ENCODE peak calls at places on chromosomes 7 and 10, in eight cellular contexts. V is GM23338, J is foreskin fibroblast, P is lung, I is fibroblast of the aortic adventitia, B is progenitor cell of endocrine pancreas, X is GM10248, U is thoracic aorta. S is an unnamed sample.

GRCh38 chr7:99083068-99083651 is 60.7 kb downstream of the SMURF1 start:
- DNase-seq in V (no peak), J (no peak), P (no peak), I (peak; percentile 27), B (no peak), X (no peak), U (no peak), S (no peak)

GRCh38 chr7:46549347-46549746 is 628.3 kb upstream of the IGFBP3 start:
- DNase-seq in V (no peak), J (no peak), P (no peak), I (no peak), B (no peak), X (no peak), U (no peak), S (no peak)

GRCh38 chr10:111481271-111482073 is 404.6 kb downstream of the ADRA2A start:
- DNase-seq in V (no peak), J (no peak), P (no peak), I (peak; percentile 1), B (no peak), X (no peak), U (no peak), S (no peak)

GRCh38 chr7:130986271-130986690 is 252.3 kb upstream of the KLF14 start:
- DNase-seq in V (no peak), J (no peak), P (no peak), I (peak; percentile 48), B (no peak), X (no peak), U (no peak), S (no peak)

GRCh38 chr7:16754869-16755317 is 1.3 kb downstream of the TSPAN13 start:
- DNase-seq in V (no peak), J (no peak), P (no peak), I (no peak), B (no peak), X (no peak), U (no peak), S (no peak)

GRCh38 chr10:17249820-17250219 is 21.8 kb downstream of the VIM start:
- DNase-seq in V (peak; percentile 30), J (no peak), P (no peak), I (peak; percentile 47), B (no peak), X (no peak), U (no peak), S (peak; percentile 48)

GRCh38 chr10:126013489-126014281 is 117.3 kb downstream of the FANK1 start:
- DNase-seq in V (peak; percentile 58), J (peak; percentile 69), P (no peak), I (peak; percentile 67), B (no peak), X (no peak), U (no peak), S (peak; percentile 54)

GRCh38 chr7:135291809-135292253 is 58.2 kb downstream of the STRA8 start:
- DNase-seq in V (no peak), J (peak; percentile 2), P (no peak), I (peak; percentile 75), B (no peak), X (no peak), U (no peak), S (no peak)

GRCh38 chr7:87146740-87147386 is 5.4 kb upstream of the DMTF1 start:
- DNase-seq in V (peak; percentile 23), J (no peak), P (no peak), I (no peak), B (no peak), X (no peak), U (no peak), S (no peak)

GRCh38 chr10:72107325-72108003 is 19.1 kb upstream of the SPOCK2 start:
- DNase-seq in V (no peak), J (no peak), P (no peak), I (no peak), B (no peak), X (peak; percentile 36), U (no peak), S (no peak)

GRCh38 chr7:105210721-105211205 is 178.0 kb downstream of the SRPK2 start:
- DNase-seq in V (peak; percentile 50), J (no peak), P (no peak), I (peak; percentile 72), B (no peak), X (peak; percentile 40), U (no peak), S (peak; percentile 58)

GRCh38 chr7:138247081-138247480 is 170.8 kb downstream of the AKR1D1 start:
- DNase-seq in V (no peak), J (no peak), P (no peak), I (no peak), B (no peak), X (no peak), U (no peak), S (no peak)

GRCh38 chr10:31647861-31648260 is 280.8 kb downstream of the ARHGAP12 start:
- DNase-seq in V (no peak), J (no peak), P (no peak), I (no peak), B (no peak), X (no peak), U (no peak), S (no peak)

GRCh38 chr10:29646960-29647431 is 12.2 kb upstream of the SVIL start:
- DNase-seq in V (no peak), J (peak; percentile 43), P (no peak), I (peak; percentile 82), B (no peak), X (no peak), U (no peak), S (no peak)

GRCh38 chr7:28406192-28406591 is 6.1 kb upstream of the CREB5 start:
- DNase-seq in V (peak; percentile 52), J (no peak), P (no peak), I (no peak), B (no peak), X (no peak), U (no peak), S (peak; percentile 36)

GRCh38 chr7:135414850-135415439 is 95.0 kb downstream of the CNOT4 start:
- DNase-seq in V (peak; percentile 91), J (peak; percentile 23), P (no peak), I (peak; percentile 70), B (no peak), X (no peak), U (no peak), S (peak; percentile 60)

GRCh38 chr10:82813856-82814255 is 938.9 kb downstream of the NRG3 start:
- DNase-seq in V (no peak), J (peak; percentile 22), P (no peak), I (peak; percentile 0), B (no peak), X (no peak), U (no peak), S (no peak)

GRCh38 chr10:82815680-82816079 is 940.7 kb downstream of the NRG3 start:
- DNase-seq in V (no peak), J (no peak), P (no peak), I (no peak), B (no peak), X (no peak), U (no peak), S (no peak)

GRCh38 chr10:82814635-82815034 is 939.6 kb downstream of the NRG3 start:
- DNase-seq in V (no peak), J (peak; percentile 10), P (no peak), I (peak; percentile 1), B (no peak), X (no peak), U (no peak), S (no peak)

DNA sequence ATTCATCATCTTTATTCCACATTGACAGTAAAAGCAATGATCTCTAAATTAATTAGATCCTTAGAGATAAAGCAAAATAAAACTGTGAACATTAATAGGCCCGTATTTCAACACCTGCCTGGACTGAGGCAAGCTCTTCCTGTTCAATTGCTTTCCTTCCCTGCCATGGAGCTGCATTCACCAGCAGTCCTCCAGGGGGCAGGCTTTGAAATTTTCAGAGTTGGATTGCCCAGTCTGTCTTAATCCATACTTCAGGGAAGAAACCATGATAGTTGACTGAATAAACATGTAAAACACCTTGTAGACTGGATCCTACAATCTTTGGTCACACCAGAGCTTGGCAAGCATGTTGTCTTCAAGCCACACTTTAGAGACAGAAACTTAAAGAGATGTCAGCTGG is 936.6 kb downstream of the NRG3 start:
- DNase-seq in V (peak; percentile 65), J (no peak), P (no peak), I (peak; percentile 16), B (no peak), X (peak; percentile 12), U (no peak), S (peak; percentile 49)
- TF ChIP-seq CTCF in V (peak; percentile 75), J (peak; percentile 48), P (no peak), I (peak; percentile 52), B (peak; percentile 46), X (peak; percentile 13), U (no peak), S (peak; percentile 72)

GRCh38 chr10:119688033-119688508 is 36.9 kb downstream of the BAG3 start:
- DNase-seq in V (peak; percentile 63), J (no peak), P (no peak), I (no peak), B (no peak), X (no peak), U (no peak), S (no peak)
- TF ChIP-seq CTCF in V (peak; percentile 64), J (no peak), P (no peak), I (no peak), B (no peak), X (peak; percentile 40), U (no peak), S (no peak)

DNA sequence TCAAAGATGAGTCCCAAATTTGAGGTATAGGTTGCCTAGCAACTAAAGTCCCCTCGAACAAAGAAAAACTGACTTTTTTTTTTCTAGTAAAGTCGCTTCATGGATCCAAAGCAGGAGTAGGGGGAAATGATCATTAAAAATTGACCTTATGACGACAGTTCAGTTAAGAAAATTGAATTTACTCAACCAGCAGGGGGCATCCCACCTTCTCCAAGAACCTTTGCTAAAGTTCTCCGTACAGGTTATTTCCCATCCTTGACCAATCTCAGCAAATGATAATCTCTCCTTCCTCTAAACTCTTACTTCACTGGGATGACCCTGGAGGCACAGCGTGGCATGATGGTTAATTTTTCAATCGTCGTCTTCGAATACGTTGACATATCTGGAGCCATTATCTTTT is 228.3 kb downstream of the CALN1 start:
- DNase-seq in V (peak; percentile 75), J (no peak), P (no peak), I (no peak), B (no peak), X (no peak), U (no peak), S (peak; percentile 0)
- TF ChIP-seq CTCF in V (peak; percentile 56), J (no peak), P (no peak), I (no peak), B (peak; percentile 57), X (no peak), U (no peak), S (no peak)

GRCh38 chr7:95479992-95480624 is 5.6 kb upstream of the ASB4 start:
- DNase-seq in V (no peak), J (no peak), P (no peak), I (no peak), B (no peak), X (no peak), U (no peak), S (no peak)

GRCh38 chr7:95476072-95476845 is 9.5 kb upstream of the ASB4 start:
- DNase-seq in V (peak; percentile 10), J (no peak), P (no peak), I (no peak), B (no peak), X (no peak), U (no peak), S (peak; percentile 12)

GRCh38 chr7:95476904-95477594 is 8.7 kb upstream of the ASB4 start:
- DNase-seq in V (peak; percentile 86), J (peak; percentile 44), P (peak; percentile 67), I (peak; percentile 82), B (no peak), X (peak; percentile 37), U (peak; percentile 20), S (peak; percentile 85)

GRCh38 chr7:95481768-95482167 is 4.0 kb upstream of the ASB4 start:
- DNase-seq in V (no peak), J (no peak), P (no peak), I (no peak), B (no peak), X (no peak), U (no peak), S (no peak)

GRCh38 chr7:95478139-95479037 is 7.4 kb upstream of the ASB4 start:
- DNase-seq in V (peak; percentile 71), J (peak; percentile 18), P (peak; percentile 35), I (peak; percentile 50), B (no peak), X (no peak), U (no peak), S (peak; percentile 27)
- TF ChIP-seq CTCF in V (peak; percentile 84), J (peak; percentile 50), P (peak; percentile 3), I (peak; percentile 48), B (peak; percentile 54), X (no peak), U (no peak), S (peak; percentile 73)

S was measured in cardiac muscle cell.